ENCODE peak calls at places on chromosomes 6 and 20, in nine cellular contexts. A, U, Z, V, K, D, Q, O and T are unnamed samples.

GRCh38 chr6:43849844-43850243 is 79.8 kb downstream of the VEGFA start:
- DNase-seq in Z (no peak), U (no peak), D (no peak), K (no peak), A (no peak), O (no peak), Q (peak), V (no peak), T (no peak)

GRCh38 chr6:144330588-144330987 is 45.5 kb downstream of the UTRN start:
- DNase-seq in D (no peak), Q (no peak), V (peak), U (peak), Z (no peak), A (no peak), K (no peak), O (peak), T (peak)

GRCh38 chr20:14067631-14068030 is 72.3 kb downstream of the MACROD2 start:
- DNase-seq in D (no peak), Q (no peak), U (peak), Z (no peak), O (no peak), K (no peak), A (peak), V (no peak), T (no peak)

GRCh38 chr6:151917531-151918329 is 110.2 kb downstream of the ESR1 start:
- DNase-seq in O (no peak), K (no peak), D (no peak), A (no peak), Z (no peak), Q (no peak), V (no peak), U (peak), T (no peak)

GRCh38 chr6:117496383-117496990 is 14.0 kb downstream of the DCBLD1 start:
- DNase-seq in A (peak), O (no peak), Q (peak), K (no peak), D (no peak), Z (no peak), V (no peak), U (peak), T (no peak)

GRCh38 chr20:59194023-59194935 is 30.7 kb downstream of the ZNF831 start:
- DNase-seq in K (no peak), D (no peak), U (no peak), Q (no peak), V (no peak), O (no peak), A (no peak), Z (no peak), T (no peak)

GRCh38 chr6:4909063-4909645 is 94.7 kb downstream of the RPP40 start:
- DNase-seq in U (no peak), Z (no peak), K (no peak), D (no peak), V (no peak), A (no peak), Q (no peak), O (no peak), T (no peak)

GRCh38 chr6:158037771-158038170 is 56.1 kb downstream of the SYNJ2 start:
- DNase-seq in Z (no peak), Q (no peak), K (no peak), A (no peak), V (no peak), U (no peak), D (no peak), O (no peak), T (no peak)

GRCh38 chr6:129679758-129680157 is 30.2 kb downstream of the ARHGAP18 start:
- DNase-seq in U (no peak), V (no peak), O (no peak), Z (no peak), A (no peak), K (no peak), Q (no peak), D (no peak), T (no peak)

GRCh38 chr20:58107533-58107932 is 120.9 kb downstream of the ANKRD60 start:
- DNase-seq in D (no peak), O (no peak), A (no peak), V (no peak), Q (no peak), Z (no peak), K (no peak), U (no peak), T (no peak)

GRCh38 chr6:6315660-6316059 is 4.8 kb downstream of the F13A1 start:
- DNase-seq in O (peak), V (peak), Q (peak), K (no peak), D (peak), A (no peak), U (peak), Z (no peak), T (no peak)

GRCh38 chr6:77290798-77291197 is 172.5 kb downstream of the HTR1B start:
- DNase-seq in Q (no peak), O (no peak), K (no peak), A (no peak), U (no peak), V (no peak), D (no peak), Z (no peak), T (no peak)

GRCh38 chr6:43492673-43493072 is 15.3 kb downstream of the TJAP1 start:
- DNase-seq in Q (peak), O (no peak), U (no peak), D (no peak), V (no peak), K (no peak), A (no peak), Z (no peak), T (no peak)

GRCh38 chr6:137188855-137189254 is 15.4 kb upstream of the IL22RA2 start:
- DNase-seq in D (no peak), O (no peak), Z (no peak), V (no peak), A (no peak), U (no peak), Q (no peak), K (no peak), T (no peak)

GRCh38 chr20:51960004-51960403 is 157.7 kb upstream of the SALL4 start:
- DNase-seq in Q (no peak), U (no peak), O (no peak), V (no peak), D (no peak), A (no peak), K (no peak), Z (no peak), T (no peak)

GRCh38 chr20:11585752-11586352 is 331.8 kb upstream of the BTBD3 start:
- DNase-seq in K (no peak), Z (no peak), U (peak), Q (peak), O (peak), V (peak), A (peak), D (no peak), T (no peak)

GRCh38 chr6:14513726-14514125 is 396.2 kb downstream of the CD83 start:
- DNase-seq in K (no peak), O (no peak), D (no peak), V (no peak), A (no peak), Q (no peak), Z (no peak), U (no peak), T (no peak)

GRCh38 chr20:59143326-59143725 is 20.3 kb upstream of the ZNF831 start:
- DNase-seq in Z (no peak), Q (no peak), K (no peak), O (no peak), V (no peak), U (no peak), A (no peak), D (no peak), T (no peak)

GRCh38 chr20:9166153-9166780 is 97.4 kb downstream of the PLCB4 start:
- DNase-seq in D (no peak), O (no peak), Q (no peak), Z (no peak), U (no peak), K (no peak), V (no peak), A (no peak), T (no peak)

GRCh38 chr20:46004813-46005505 is 3.7 kb upstream of the MMP9 start:
- DNase-seq in U (peak), Z (no peak), K (no peak), Q (no peak), A (no peak), O (no peak), D (peak), V (no peak), T (no peak)

GRCh38 chr6:39206250-39206721 is 23.0 kb downstream of the KCNK5 start:
- DNase-seq in U (no peak), O (no peak), Z (no peak), D (no peak), V (no peak), K (no peak), Q (no peak), A (no peak), T (peak)